ENCODE peak calls at places on chromosome 7, in ten cellular contexts. One of them, this sample, is unnamed.

GRCh38 chr7:115635367-115635766 is 395.2 kb downstream of the TFEC start:
- DNase-seq in endothelial cell: no peak
- DNase-seq in GM12865: no peak
- DNase-seq in cardiac fibroblast: peak
- DNase-seq in nephron progenitor cell: no peak
- DNase-seq in neural crest cell: no peak
- DNase-seq in GM10248: no peak
- DNase-seq in transverse colon: no peak
- DNase-seq in astrocyte of the spinal cord: no peak
- DNase-seq in BE2C: no peak
- DNase-seq in this sample: no peak

GRCh38 chr7:80918406-80918805 is 445 bp downstream of the SEMA3C start:
- DNase-seq in endothelial cell: no peak
- DNase-seq in GM12865: peak
- DNase-seq in cardiac fibroblast: peak
- DNase-seq in nephron progenitor cell: peak
- DNase-seq in neural crest cell: no peak
- DNase-seq in GM10248: peak
- DNase-seq in transverse colon: no peak
- DNase-seq in astrocyte of the spinal cord: peak
- DNase-seq in BE2C: no peak
- DNase-seq in this sample: no peak

GRCh38 chr7:117873056-117873932 is at the start of gene CTTNBP2:
- DNase-seq in endothelial cell: peak
- DNase-seq in GM12865: peak
- DNase-seq in cardiac fibroblast: peak
- DNase-seq in nephron progenitor cell: peak
- DNase-seq in neural crest cell: peak
- DNase-seq in GM10248: peak
- DNase-seq in transverse colon: peak
- DNase-seq in astrocyte of the spinal cord: peak
- DNase-seq in BE2C: peak
- DNase-seq in this sample: peak

GRCh38 chr7:24827589-24827988 is 70.3 kb upstream of the GSDME start:
- DNase-seq in endothelial cell: no peak
- DNase-seq in GM12865: no peak
- DNase-seq in cardiac fibroblast: peak
- DNase-seq in nephron progenitor cell: no peak
- DNase-seq in neural crest cell: no peak
- DNase-seq in GM10248: no peak
- DNase-seq in transverse colon: no peak
- DNase-seq in astrocyte of the spinal cord: peak
- DNase-seq in BE2C: no peak
- DNase-seq in this sample: no peak

GRCh38 chr7:30164567-30164966 is 29.8 kb downstream of the MTURN start:
- DNase-seq in endothelial cell: no peak
- DNase-seq in GM12865: peak
- DNase-seq in cardiac fibroblast: peak
- DNase-seq in nephron progenitor cell: peak
- DNase-seq in neural crest cell: no peak
- DNase-seq in GM10248: peak
- DNase-seq in transverse colon: no peak
- DNase-seq in astrocyte of the spinal cord: peak
- DNase-seq in BE2C: no peak
- DNase-seq in this sample: no peak

GRCh38 chr7:69889338-69890080 is 291.2 kb downstream of the AUTS2 start:
- DNase-seq in endothelial cell: no peak
- DNase-seq in GM12865: peak
- DNase-seq in cardiac fibroblast: no peak
- DNase-seq in nephron progenitor cell: no peak
- DNase-seq in neural crest cell: no peak
- DNase-seq in GM10248: no peak
- DNase-seq in transverse colon: no peak
- DNase-seq in astrocyte of the spinal cord: no peak
- DNase-seq in BE2C: no peak
- DNase-seq in this sample: no peak

GRCh38 chr7:16649196-16649595 is 3.2 kb downstream of the BZW2 start:
- DNase-seq in endothelial cell: no peak
- DNase-seq in GM12865: no peak
- DNase-seq in cardiac fibroblast: peak
- DNase-seq in nephron progenitor cell: no peak
- DNase-seq in neural crest cell: no peak
- DNase-seq in GM10248: no peak
- DNase-seq in transverse colon: no peak
- DNase-seq in astrocyte of the spinal cord: peak
- DNase-seq in BE2C: no peak
- DNase-seq in this sample: no peak

GRCh38 chr7:29748286-29749099 is 57.8 kb upstream of the WIPF3 start:
- DNase-seq in endothelial cell: no peak
- DNase-seq in GM12865: peak
- DNase-seq in cardiac fibroblast: peak
- DNase-seq in nephron progenitor cell: no peak
- DNase-seq in neural crest cell: no peak
- DNase-seq in GM10248: no peak
- DNase-seq in transverse colon: no peak
- DNase-seq in astrocyte of the spinal cord: peak
- DNase-seq in BE2C: no peak
- DNase-seq in this sample: no peak

GRCh38 chr7:100118388-100119074 is 627 bp downstream of the TAF6 start:
- DNase-seq in endothelial cell: no peak
- DNase-seq in GM12865: no peak
- DNase-seq in cardiac fibroblast: no peak
- DNase-seq in nephron progenitor cell: no peak
- DNase-seq in neural crest cell: no peak
- DNase-seq in GM10248: no peak
- DNase-seq in transverse colon: no peak
- DNase-seq in astrocyte of the spinal cord: no peak
- DNase-seq in BE2C: no peak
- DNase-seq in this sample: no peak

GRCh38 chr7:126791306-126791705 is 461.4 kb downstream of the GRM8 start:
- DNase-seq in endothelial cell: no peak
- DNase-seq in GM12865: no peak
- DNase-seq in cardiac fibroblast: no peak
- DNase-seq in nephron progenitor cell: no peak
- DNase-seq in neural crest cell: no peak
- DNase-seq in GM10248: no peak
- DNase-seq in transverse colon: no peak
- DNase-seq in astrocyte of the spinal cord: peak
- DNase-seq in BE2C: no peak
- DNase-seq in this sample: no peak

GRCh38 chr7:15832996-15833395 is 146.5 kb upstream of the MEOX2 start:
- DNase-seq in endothelial cell: no peak
- DNase-seq in GM12865: no peak
- DNase-seq in cardiac fibroblast: peak
- DNase-seq in nephron progenitor cell: no peak
- DNase-seq in neural crest cell: no peak
- DNase-seq in GM10248: no peak
- DNase-seq in transverse colon: peak
- DNase-seq in astrocyte of the spinal cord: no peak
- DNase-seq in BE2C: no peak
- DNase-seq in this sample: no peak

GRCh38 chr7:127920787-127921438 is 110.3 kb downstream of the LRRC4 start:
- DNase-seq in endothelial cell: no peak
- DNase-seq in GM12865: no peak
- DNase-seq in cardiac fibroblast: peak
- DNase-seq in nephron progenitor cell: no peak
- DNase-seq in neural crest cell: no peak
- DNase-seq in GM10248: no peak
- DNase-seq in transverse colon: no peak
- DNase-seq in astrocyte of the spinal cord: peak
- DNase-seq in BE2C: no peak
- DNase-seq in this sample: no peak

GRCh38 chr7:157482011-157482410 is 145.2 kb downstream of the DNAJB6 start:
- DNase-seq in endothelial cell: no peak
- DNase-seq in GM12865: no peak
- DNase-seq in cardiac fibroblast: no peak
- DNase-seq in nephron progenitor cell: no peak
- DNase-seq in neural crest cell: no peak
- DNase-seq in GM10248: no peak
- DNase-seq in transverse colon: no peak
- DNase-seq in astrocyte of the spinal cord: no peak
- DNase-seq in BE2C: no peak
- DNase-seq in this sample: no peak

GRCh38 chr7:129612112-129613015 is 844 bp downstream of the NRF1 start:
- DNase-seq in endothelial cell: peak
- DNase-seq in GM12865: peak
- DNase-seq in cardiac fibroblast: peak
- DNase-seq in nephron progenitor cell: no peak
- DNase-seq in neural crest cell: peak
- DNase-seq in GM10248: no peak
- DNase-seq in transverse colon: peak
- DNase-seq in astrocyte of the spinal cord: peak
- DNase-seq in BE2C: peak
- DNase-seq in this sample: peak

GRCh38 chr7:134347567-134347966 is 30.8 kb upstream of the SLC35B4 start:
- DNase-seq in endothelial cell: no peak
- DNase-seq in GM12865: no peak
- DNase-seq in cardiac fibroblast: no peak
- DNase-seq in nephron progenitor cell: no peak
- DNase-seq in neural crest cell: no peak
- DNase-seq in GM10248: no peak
- DNase-seq in transverse colon: no peak
- DNase-seq in astrocyte of the spinal cord: no peak
- DNase-seq in BE2C: no peak
- DNase-seq in this sample: no peak

GRCh38 chr7:88167223-88167622 is 52.6 kb downstream of the SRI start:
- DNase-seq in endothelial cell: no peak
- DNase-seq in GM12865: no peak
- DNase-seq in cardiac fibroblast: no peak
- DNase-seq in nephron progenitor cell: no peak
- DNase-seq in neural crest cell: no peak
- DNase-seq in GM10248: no peak
- DNase-seq in transverse colon: no peak
- DNase-seq in astrocyte of the spinal cord: no peak
- DNase-seq in BE2C: peak
- DNase-seq in this sample: no peak

GRCh38 chr7:33862946-33863814 is 42.2 kb upstream of the BMPER start:
- DNase-seq in endothelial cell: no peak
- DNase-seq in GM12865: no peak
- DNase-seq in cardiac fibroblast: no peak
- DNase-seq in nephron progenitor cell: no peak
- DNase-seq in neural crest cell: no peak
- DNase-seq in GM10248: no peak
- DNase-seq in transverse colon: no peak
- DNase-seq in astrocyte of the spinal cord: no peak
- DNase-seq in BE2C: no peak
- DNase-seq in this sample: no peak

DNA sequence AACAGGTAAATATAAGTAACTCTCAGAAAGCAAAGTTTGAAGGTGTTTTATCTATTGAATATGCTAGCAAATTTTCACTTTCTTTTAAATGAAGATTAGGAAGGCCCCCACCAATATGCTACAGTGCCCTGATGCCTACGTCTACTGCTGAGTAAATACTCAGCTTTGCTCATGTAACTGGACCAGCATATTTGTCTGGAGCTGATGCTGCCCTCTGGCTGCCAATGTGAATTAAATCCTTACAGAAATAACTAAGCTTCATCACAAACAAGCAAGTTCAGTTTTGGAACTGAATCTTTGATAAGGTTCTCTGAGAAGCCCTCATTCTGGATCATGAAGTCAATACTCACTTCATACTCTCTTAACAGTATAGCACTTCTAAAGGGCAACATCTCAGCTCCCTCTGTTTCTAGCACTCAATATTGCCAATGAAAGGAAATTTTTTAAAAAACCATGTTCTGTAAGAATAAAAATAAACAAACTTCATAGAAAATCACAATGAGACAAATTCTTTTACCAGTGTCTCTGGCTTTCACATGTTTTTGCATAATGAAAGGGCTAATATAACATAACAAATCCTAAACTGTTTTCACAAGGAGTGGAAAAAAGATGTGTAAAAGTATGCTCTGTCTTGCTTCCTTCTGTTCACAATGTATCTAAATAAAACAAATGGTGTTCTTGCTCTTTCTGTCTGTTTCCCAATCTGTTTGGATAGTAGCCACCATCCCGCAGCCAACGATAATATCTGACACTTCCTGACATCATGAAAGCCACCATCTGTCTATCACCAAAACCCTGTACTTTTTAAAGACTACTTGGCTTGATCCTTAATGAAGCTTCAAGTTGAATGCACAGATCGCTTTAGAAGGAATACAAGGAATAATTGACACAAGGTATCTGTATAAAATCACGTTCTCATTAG is 246.5 kb downstream of the ETV1 start:
- DNase-seq in endothelial cell: peak
- DNase-seq in GM12865: peak
- DNase-seq in cardiac fibroblast: peak
- DNase-seq in nephron progenitor cell: peak
- DNase-seq in neural crest cell: peak
- DNase-seq in GM10248: no peak
- DNase-seq in transverse colon: peak
- DNase-seq in astrocyte of the spinal cord: peak
- DNase-seq in BE2C: peak
- DNase-seq in this sample: peak
- TF ChIP-seq CTCF in endothelial cell: no peak
- TF ChIP-seq CTCF in GM12865: peak
- TF ChIP-seq CTCF in cardiac fibroblast: peak
- TF ChIP-seq CTCF in nephron progenitor cell: peak
- TF ChIP-seq CTCF in neural crest cell: peak
- TF ChIP-seq CTCF in GM10248: peak
- TF ChIP-seq CTCF in transverse colon: peak
- TF ChIP-seq CTCF in astrocyte of the spinal cord: peak
- TF ChIP-seq CTCF in BE2C: peak
- TF ChIP-seq CTCF in this sample: peak

GRCh38 chr7:2934211-2934731 is 90.2 kb upstream of the GNA12 start:
- DNase-seq in endothelial cell: no peak
- DNase-seq in GM12865: no peak
- DNase-seq in cardiac fibroblast: peak
- DNase-seq in nephron progenitor cell: no peak
- DNase-seq in neural crest cell: no peak
- DNase-seq in GM10248: no peak
- DNase-seq in transverse colon: no peak
- DNase-seq in astrocyte of the spinal cord: peak
- DNase-seq in BE2C: no peak
- DNase-seq in this sample: no peak
- TF ChIP-seq CTCF in endothelial cell: no peak
- TF ChIP-seq CTCF in GM12865: no peak
- TF ChIP-seq CTCF in cardiac fibroblast: peak
- TF ChIP-seq CTCF in nephron progenitor cell: no peak
- TF ChIP-seq CTCF in neural crest cell: no peak
- TF ChIP-seq CTCF in GM10248: no peak
- TF ChIP-seq CTCF in transverse colon: no peak
- TF ChIP-seq CTCF in astrocyte of the spinal cord: peak
- TF ChIP-seq CTCF in BE2C: no peak
- TF ChIP-seq CTCF in this sample: no peak

GRCh38 chr7:155477469-155477868 is 19.5 kb downstream of the EN2 start:
- DNase-seq in endothelial cell: no peak
- DNase-seq in GM12865: peak
- DNase-seq in cardiac fibroblast: no peak
- DNase-seq in nephron progenitor cell: no peak
- DNase-seq in neural crest cell: no peak
- DNase-seq in GM10248: peak
- DNase-seq in transverse colon: no peak
- DNase-seq in astrocyte of the spinal cord: no peak
- DNase-seq in BE2C: no peak
- DNase-seq in this sample: no peak
- TF ChIP-seq CTCF in endothelial cell: no peak
- TF ChIP-seq CTCF in GM12865: no peak
- TF ChIP-seq CTCF in cardiac fibroblast: no peak
- TF ChIP-seq CTCF in nephron progenitor cell: no peak
- TF ChIP-seq CTCF in neural crest cell: no peak
- TF ChIP-seq CTCF in GM10248: no peak
- TF ChIP-seq CTCF in transverse colon: no peak
- TF ChIP-seq CTCF in astrocyte of the spinal cord: no peak
- TF ChIP-seq CTCF in BE2C: no peak
- TF ChIP-seq CTCF in this sample: no peak

GRCh38 chr7:105580022-105580740 is 1.1 kb downstream of the EFCAB10 start:
- DNase-seq in endothelial cell: no peak
- DNase-seq in GM12865: no peak
- DNase-seq in cardiac fibroblast: no peak
- DNase-seq in nephron progenitor cell: no peak
- DNase-seq in neural crest cell: no peak
- DNase-seq in GM10248: no peak
- DNase-seq in transverse colon: no peak
- DNase-seq in astrocyte of the spinal cord: no peak
- DNase-seq in BE2C: peak
- DNase-seq in this sample: no peak
- TF ChIP-seq CTCF in endothelial cell: no peak
- TF ChIP-seq CTCF in GM12865: no peak
- TF ChIP-seq CTCF in cardiac fibroblast: no peak
- TF ChIP-seq CTCF in nephron progenitor cell: no peak
- TF ChIP-seq CTCF in neural crest cell: no peak
- TF ChIP-seq CTCF in GM10248: no peak
- TF ChIP-seq CTCF in transverse colon: no peak
- TF ChIP-seq CTCF in astrocyte of the spinal cord: peak
- TF ChIP-seq CTCF in BE2C: peak
- TF ChIP-seq CTCF in this sample: no peak

This sample was measured in glutamatergic neuron.